ENCODE peak calls at places on chromosomes 2 and 18, in six cellular contexts. Q is HCT116, S is HepG2, D is IMR-90, Y is H1, M is K562. X is an unnamed sample.

GRCh38 chr2:219010162-219010756 is 17.0 kb upstream of the CRYBA2 start:
- DNase-seq in Q (no peak), S (peak), D (no peak), Y (no peak), M (peak), X (no peak)

GRCh38 chr18:34729264-34729663 is 19.2 kb downstream of the DTNA start:
- DNase-seq in Q (peak), S (peak), D (no peak), Y (no peak), M (peak), X (no peak)

GRCh38 chr2:241948299-241948897 is 78.9 kb downstream of the RTP5 start:
- DNase-seq in Q (no peak), S (no peak), D (no peak), Y (no peak), M (no peak), X (no peak)

GRCh38 chr2:127614246-127614645 is 31.7 kb upstream of the GPR17 start:
- DNase-seq in Q (no peak), S (no peak), D (no peak), Y (no peak), M (no peak), X (no peak)

GRCh38 chr2:38940746-38941145 is 51.1 kb downstream of the ARHGEF33 start:
- DNase-seq in Q (no peak), S (no peak), D (no peak), Y (no peak), M (no peak), X (no peak)

GRCh38 chr2:230865324-230865765 is 603 bp downstream of the ITM2C start:
- DNase-seq in Q (no peak), S (no peak), D (no peak), Y (peak), M (no peak), X (no peak)

GRCh38 chr2:226490172-226490571 is 309.4 kb downstream of the IRS1 start:
- DNase-seq in Q (no peak), S (no peak), D (peak), Y (no peak), M (no peak), X (no peak)

GRCh38 chr2:17813015-17813741 is 3.1 kb upstream of the MSGN1 start:
- DNase-seq in Q (no peak), S (no peak), D (peak), Y (no peak), M (no peak), X (no peak)

GRCh38 chr2:238843476-238843875 is 4.4 kb upstream of the TWIST2 start:
- DNase-seq in Q (no peak), S (no peak), D (no peak), Y (no peak), M (no peak), X (no peak)

GRCh38 chr2:20614201-20615045 is 36.5 kb downstream of the HS1BP3 start:
- DNase-seq in Q (no peak), S (peak), D (no peak), Y (no peak), M (no peak), X (no peak)

GRCh38 chr2:194087569-194087968 is 1569.5 kb upstream of the SLC39A10 start:
- DNase-seq in Q (no peak), S (no peak), D (no peak), Y (no peak), M (no peak), X (no peak)

GRCh38 chr2:115910270-115910669 is 1467.8 kb downstream of the DPP10 start:
- DNase-seq in Q (no peak), S (no peak), D (no peak), Y (no peak), M (no peak), X (no peak)

GRCh38 chr2:66170681-66171234 is 264.2 kb upstream of the MEIS1 start:
- DNase-seq in Q (no peak), S (no peak), D (peak), Y (no peak), M (no peak), X (no peak)

GRCh38 chr2:148969585-148970180 is 68.8 kb upstream of the LYPD6B start:
- DNase-seq in Q (no peak), S (no peak), D (no peak), Y (no peak), M (no peak), X (no peak)

GRCh38 chr2:68828887-68829708 is 42.1 kb downstream of the BMP10 start:
- DNase-seq in Q (peak), S (peak), D (peak), Y (no peak), M (peak), X (no peak)

GRCh38 chr2:238974510-238975166 is 126.8 kb downstream of the TWIST2 start:
- DNase-seq in Q (peak), S (no peak), D (peak), Y (no peak), M (no peak), X (no peak)

GRCh38 chr2:113105047-113105446 is 22.4 kb upstream of the IL1RN start:
- DNase-seq in Q (no peak), S (no peak), D (peak), Y (no peak), M (peak), X (no peak)

GRCh38 chr2:232624554-232624842 is 8.9 kb upstream of the EFHD1 start:
- DNase-seq in Q (no peak), S (no peak), D (no peak), Y (no peak), M (no peak), X (no peak)

GRCh38 chr2:16127958-16128357 is 187.6 kb downstream of the MYCN start:
- DNase-seq in Q (no peak), S (peak), D (no peak), Y (peak), M (no peak), X (no peak)

GRCh38 chr2:231223001-231223375 is 24.6 kb downstream of the ARMC9 start:
- DNase-seq in Q (no peak), S (no peak), D (no peak), Y (no peak), M (no peak), X (no peak)

GRCh38 chr18:13217466-13217961 is 1.0 kb upstream of the LDLRAD4 start:
- DNase-seq in Q (no peak), S (no peak), D (peak), Y (peak), M (peak), X (no peak)

GRCh38 chr18:13605477-13605876 is 120.9 kb downstream of the FAM210A start:
- DNase-seq in Q (no peak), S (no peak), D (no peak), Y (no peak), M (no peak), X (no peak)

GRCh38 chr2:1643220-1643619 is 101.1 kb downstream of the PXDN start:
- DNase-seq in Q (no peak), S (no peak), D (no peak), Y (no peak), M (no peak), X (no peak)

GRCh38 chr2:98037206-98037605 is 41.5 kb upstream of the TMEM131 start:
- DNase-seq in Q (no peak), S (no peak), D (no peak), Y (no peak), M (no peak), X (no peak)

GRCh38 chr2:201275991-201276390 is 15.7 kb downstream of the CASP8 start:
- DNase-seq in Q (no peak), S (no peak), D (no peak), Y (peak), M (no peak), X (no peak)

GRCh38 chr2:224220581-224221255 is 181.2 kb downstream of the FAM124B start:
- DNase-seq in Q (no peak), S (no peak), D (peak), Y (no peak), M (no peak), X (no peak)

GRCh38 chr18:58091099-58091611 is 47.1 kb downstream of the NEDD4L start:
- DNase-seq in Q (peak), S (no peak), D (no peak), Y (no peak), M (no peak), X (peak)

GRCh38 chr18:2914185-2914584 is 67.4 kb downstream of the EMILIN2 start:
- DNase-seq in Q (no peak), S (no peak), D (no peak), Y (no peak), M (no peak), X (no peak)

GRCh38 chr2:131552886-131553285 is 25.2 kb downstream of the CCDC74A start:
- DNase-seq in Q (no peak), S (no peak), D (no peak), Y (no peak), M (no peak), X (no peak)

GRCh38 chr2:211380041-211380440 is 823.6 kb downstream of the CPS1 start:
- DNase-seq in Q (no peak), S (no peak), D (no peak), Y (no peak), M (no peak), X (no peak)

DNA sequence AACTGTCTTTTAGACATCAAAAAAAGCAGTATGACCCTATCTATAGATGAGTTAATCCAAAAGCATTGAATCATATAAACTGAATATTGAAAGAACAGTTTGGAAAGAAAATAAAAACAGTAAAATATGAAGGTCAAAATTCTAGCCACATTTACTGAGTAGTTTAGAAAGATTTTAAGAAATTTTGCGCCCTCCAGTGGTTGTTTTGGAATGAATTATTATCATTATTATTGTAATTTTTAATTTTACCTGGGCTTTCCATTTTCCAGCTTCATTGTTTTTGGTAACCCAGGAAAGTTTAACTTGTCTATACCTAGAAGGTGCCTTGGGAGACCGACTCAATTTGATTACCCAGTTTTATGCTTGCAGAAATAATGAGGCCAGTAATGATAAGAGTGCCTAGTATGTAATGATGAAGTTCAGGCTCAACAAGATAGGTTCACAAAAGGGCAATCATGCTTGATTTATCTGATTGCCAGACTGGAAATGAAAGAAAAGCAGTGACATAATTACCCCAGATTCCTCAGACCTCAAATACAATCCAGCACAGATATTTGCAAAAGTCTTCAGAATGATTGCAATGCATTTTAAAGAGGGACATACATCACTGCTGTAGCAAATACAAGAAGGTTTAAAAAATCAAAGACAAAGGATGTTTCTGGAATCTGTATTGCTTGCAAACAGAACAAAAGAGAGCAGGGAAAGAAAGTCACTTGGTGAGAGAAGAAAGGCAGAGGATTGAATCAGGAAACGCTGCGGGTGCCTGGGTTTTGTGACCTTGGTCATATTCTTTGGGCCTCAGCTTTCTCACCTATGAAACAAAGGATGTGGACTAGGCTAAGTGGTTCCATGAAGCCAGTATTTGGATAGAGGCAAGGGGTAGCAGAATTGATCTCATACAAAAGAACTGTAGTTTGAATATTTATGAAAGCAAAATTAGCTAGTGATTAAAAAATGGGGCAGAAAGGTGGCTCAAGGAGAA is 153.8 kb downstream of the MAP2 start:
- DNase-seq in Q (peak), S (peak), D (peak), Y (no peak), M (peak), X (no peak)
- TF ChIP-seq RAD21 in Q (peak), S (no peak), D (peak), Y (no peak), M (peak), X (peak)

DNA sequence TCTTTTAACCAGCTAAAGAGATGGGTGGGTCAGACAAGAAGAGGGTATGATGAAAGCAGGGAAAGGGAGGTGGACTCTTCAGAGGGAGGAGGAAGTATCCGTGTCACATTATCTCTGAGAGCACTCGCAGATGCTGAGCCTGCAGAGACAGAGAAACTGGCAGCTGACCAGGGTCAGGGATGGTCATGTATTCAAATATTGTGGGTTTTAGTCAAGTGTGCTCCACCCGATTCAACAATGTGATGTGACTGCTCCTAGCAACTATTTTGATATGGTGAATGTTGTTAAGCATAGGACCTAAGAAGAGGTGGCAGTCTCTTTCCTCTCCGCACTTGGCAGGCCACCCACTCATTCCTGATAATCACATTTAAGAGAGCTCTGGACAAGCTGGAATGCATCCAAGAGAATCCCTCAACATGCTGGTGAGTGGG is 1.3 kb upstream of the CLIP4 start:
- DNase-seq in Q (peak), S (no peak), D (peak), Y (no peak), M (peak), X (no peak)
- H3K9ac ChIP-seq in Q (peak), S (no peak), D (no peak), Y (no peak), M (no peak), X (no peak)

GRCh38 chr2:121470917-121471316 is 59.8 kb upstream of the RNU4ATAC start:
- DNase-seq in Q (no peak), S (no peak), D (no peak), Y (no peak), M (no peak), X (no peak)

GRCh38 chr2:121473502-121473901 is 57.2 kb upstream of the RNU4ATAC start:
- DNase-seq in Q (no peak), S (no peak), D (no peak), Y (no peak), M (no peak), X (no peak)

GRCh38 chr2:121469361-121469760 is 61.3 kb upstream of the RNU4ATAC start:
- DNase-seq in Q (no peak), S (no peak), D (no peak), Y (no peak), M (no peak), X (no peak)

GRCh38 chr2:121472465-121472993 is 58.2 kb upstream of the RNU4ATAC start:
- DNase-seq in Q (no peak), S (no peak), D (no peak), Y (no peak), M (no peak), X (no peak)

GRCh38 chr2:121471571-121472464 is 58.9 kb upstream of the RNU4ATAC start:
- DNase-seq in Q (no peak), S (no peak), D (peak), Y (no peak), M (no peak), X (no peak)
- TF ChIP-seq RAD21 in Q (no peak), S (no peak), D (no peak), Y (no peak), M (no peak), X (no peak)

DNA sequence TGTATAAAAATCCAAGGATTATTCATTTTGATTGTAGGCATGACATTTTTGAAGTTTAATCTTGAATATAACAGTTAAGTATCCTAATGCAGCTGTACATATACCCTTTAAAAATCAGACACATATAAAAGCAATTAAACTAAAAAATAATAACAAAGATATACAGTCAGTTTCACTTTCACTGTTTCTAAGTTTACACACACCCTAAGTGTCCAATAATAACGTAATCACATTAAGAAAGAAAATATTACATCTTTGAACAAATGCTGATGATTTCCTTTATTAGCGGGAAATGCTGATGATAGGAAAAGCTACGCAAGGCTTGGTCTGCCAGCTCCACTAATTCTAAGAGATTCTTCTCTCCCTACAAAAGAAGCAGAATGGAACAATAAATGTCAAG is 38.8 kb downstream of the RTTN start:
- DNase-seq in Q (no peak), S (no peak), D (no peak), Y (no peak), M (no peak), X (no peak)
- H3K9ac ChIP-seq in Q (no peak), S (no peak), D (no peak), Y (no peak), M (no peak), X (no peak)

DNA sequence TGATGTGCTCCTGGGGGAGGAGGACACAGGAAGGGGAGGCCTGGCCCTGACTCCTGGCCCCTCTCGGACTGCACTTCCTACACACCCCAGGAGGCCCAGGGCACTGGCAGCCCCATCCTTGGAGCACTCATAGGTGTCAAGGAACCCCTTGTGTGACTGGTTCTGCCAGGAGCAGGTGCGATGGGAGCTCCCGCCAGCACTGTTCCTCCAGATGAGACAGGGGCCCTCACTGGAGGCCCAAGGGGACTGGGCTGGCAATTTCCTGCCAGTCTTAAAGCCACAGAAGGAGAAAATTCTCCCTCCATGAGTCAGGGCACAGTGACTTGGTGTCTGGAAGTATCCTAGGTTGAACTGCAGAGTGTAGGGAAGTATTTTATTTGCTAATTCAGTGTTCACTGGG is 42.8 kb upstream of the MAL start:
- DNase-seq in Q (no peak), S (no peak), D (peak), Y (no peak), M (no peak), X (no peak)
- TF ChIP-seq RAD21 in Q (no peak), S (no peak), D (no peak), Y (no peak), M (no peak), X (no peak)

DNA sequence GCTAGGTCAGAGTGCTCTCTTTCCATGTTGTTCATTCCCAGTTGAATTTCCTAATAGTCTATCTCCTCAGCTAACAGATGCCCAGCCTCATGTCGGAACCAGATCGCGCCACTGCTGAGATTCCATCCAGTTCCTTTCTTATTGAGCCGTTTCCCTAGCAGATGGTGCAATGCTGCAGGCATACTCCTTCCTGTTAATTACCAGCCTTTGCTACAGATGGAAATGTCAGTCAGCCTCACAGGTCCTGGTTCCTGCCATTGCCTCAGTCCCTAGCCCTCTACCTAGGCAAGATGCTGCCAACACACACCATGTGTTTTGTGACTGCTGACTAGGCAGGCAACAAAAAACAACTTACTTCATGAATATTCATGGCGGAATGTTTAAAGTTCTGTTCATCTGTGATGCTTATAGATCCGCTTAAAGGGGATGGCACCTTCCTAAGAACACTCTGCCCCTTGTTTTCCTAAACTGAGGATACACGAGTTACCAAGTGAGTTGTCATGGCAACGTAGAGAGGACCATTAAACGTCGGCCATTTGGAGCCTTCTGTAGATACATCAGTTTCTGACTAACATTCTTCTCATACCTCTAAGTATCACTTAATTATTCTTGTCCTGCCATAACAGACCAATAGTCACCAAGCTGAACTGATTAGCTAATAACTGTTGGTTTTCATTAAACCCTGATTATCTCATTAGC is 749.5 kb downstream of the RNF144A start:
- DNase-seq in Q (no peak), S (no peak), D (no peak), Y (no peak), M (no peak), X (no peak)
- H3K9ac ChIP-seq in Q (no peak), S (no peak), D (no peak), Y (no peak), M (no peak), X (no peak)

DNA sequence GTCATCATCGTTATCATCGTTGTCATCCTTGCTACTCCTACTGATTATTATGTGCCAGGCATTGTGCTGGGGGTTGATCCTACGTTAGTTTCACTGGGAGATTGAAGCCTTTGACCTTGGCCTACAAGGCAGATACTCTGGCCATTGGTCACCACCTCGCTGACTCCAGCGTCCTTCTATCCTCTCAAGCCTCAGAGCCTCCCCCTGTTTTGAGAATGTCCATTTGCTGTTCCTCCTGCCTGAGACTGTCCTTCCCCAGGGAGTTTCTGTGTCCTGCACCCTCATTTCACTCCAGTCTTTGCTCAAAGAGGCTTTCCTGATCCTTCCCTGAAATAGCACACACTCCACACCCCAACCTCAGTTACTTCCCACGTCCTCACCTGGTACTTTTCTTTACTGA is 57.8 kb downstream of the ACAA2 start:
- DNase-seq in Q (no peak), S (no peak), D (no peak), Y (no peak), M (no peak), X (no peak)
- TF ChIP-seq RAD21 in Q (no peak), S (no peak), D (no peak), Y (no peak), M (no peak), X (no peak)

X was measured in GM12878.